ENCODE peak calls at places on chromosome 3, in six cellular contexts. E is uterus; W is CD4-positive, alpha-beta T cell; N is MV-4-11; L is activated T-cell treated with anti-CD3 and anti-CD28 coated beads, Interleukin-2, amount 50 U/mL, for 72 hours; R is lower lobe of right lung. P is an unnamed sample.

GRCh38 chr3:105367063-105367405 is 325 bp downstream of the ALCAM start:
- DNase-seq in E (no peak), W (peak), N (no peak), L (peak), R (peak), P (no peak)

GRCh38 chr3:71247221-71247947 is 336.1 kb downstream of the FOXP1 start:
- DNase-seq in E (no peak), W (no peak), N (no peak), L (no peak), R (no peak), P (peak)

GRCh38 chr3:37456270-37456708 is 281.9 kb upstream of the LRRFIP2 start:
- DNase-seq in E (peak), W (no peak), N (no peak), L (no peak), R (peak), P (no peak)

GRCh38 chr3:52827866-52828376 is 2.6 kb downstream of the ITIH4 start:
- DNase-seq in E (no peak), W (no peak), N (no peak), L (no peak), R (no peak), P (peak)

GRCh38 chr3:123757281-123757940 is 126.7 kb downstream of the MYLK start:
- DNase-seq in E (no peak), W (no peak), N (peak), L (no peak), R (peak), P (peak)

GRCh38 chr3:29889230-29889629 is 608.4 kb downstream of the RBMS3 start:
- DNase-seq in E (no peak), W (no peak), N (no peak), L (no peak), R (no peak), P (peak)

GRCh38 chr3:66644549-66644948 is 143.7 kb upstream of the LRIG1 start:
- DNase-seq in E (no peak), W (no peak), N (peak), L (no peak), R (no peak), P (no peak)

GRCh38 chr3:9826815-9827574 is 16.8 kb downstream of the RPUSD3 start:
- DNase-seq in E (no peak), W (no peak), N (peak), L (no peak), R (peak), P (peak)

GRCh38 chr3:51279448-51279847 is 105.6 kb upstream of the MANF start:
- DNase-seq in E (no peak), W (no peak), N (no peak), L (no peak), R (no peak), P (no peak)

GRCh38 chr3:131082246-131082645 is 55.6 kb downstream of the NEK11 start:
- DNase-seq in E (no peak), W (no peak), N (no peak), L (no peak), R (no peak), P (no peak)